ENCODE peak calls at places on chromosomes 1 and 21, in seven cellular contexts. One of them, this sample, is unnamed.

GRCh38 chr1:229631148-229631547 is 5.1 kb downstream of the URB2 start:
- DNase-seq in nucleus accumbens: no peak
- DNase-seq in NCI-H2029 treated with DMSO at 0.1 percent for 48 hours: no peak
- DNase-seq in cardiac fibroblast: no peak
- DNase-seq in activated CD4-positive, alpha-beta memory T cell treated with anti-CD3 and anti-CD28 coated beads, Interleukin-2, amount 10 ng/mL, durations not matched to agents 7 days and 5 days: no peak
- DNase-seq in NCI-H1092 treated with DMSO at 0.1 percent for 48 hours: no peak
- DNase-seq in H54: no peak
- DNase-seq in this sample: no peak

GRCh38 chr1:228830185-228830953 is 95.1 kb downstream of the RHOU start:
- DNase-seq in activated CD4-positive, alpha-beta memory T cell treated with anti-CD3 and anti-CD28 coated beads, Interleukin-2, amount 10 ng/mL, durations not matched to agents 7 days and 5 days: no peak
- DNase-seq in NCI-H2029 treated with DMSO at 0.1 percent for 48 hours: no peak
- DNase-seq in nucleus accumbens: peak
- DNase-seq in NCI-H1092 treated with DMSO at 0.1 percent for 48 hours: no peak
- DNase-seq in H54: no peak
- DNase-seq in cardiac fibroblast: no peak
- DNase-seq in this sample: peak

GRCh38 chr1:158101944-158102343 is 78.8 kb upstream of the CD1D start:
- DNase-seq in H54: peak
- DNase-seq in NCI-H2029 treated with DMSO at 0.1 percent for 48 hours: no peak
- DNase-seq in cardiac fibroblast: no peak
- DNase-seq in nucleus accumbens: no peak
- DNase-seq in NCI-H1092 treated with DMSO at 0.1 percent for 48 hours: no peak
- DNase-seq in activated CD4-positive, alpha-beta memory T cell treated with anti-CD3 and anti-CD28 coated beads, Interleukin-2, amount 10 ng/mL, durations not matched to agents 7 days and 5 days: no peak
- DNase-seq in this sample: peak

GRCh38 chr1:4380564-4381168 is 273.7 kb upstream of the AJAP1 start:
- DNase-seq in nucleus accumbens: no peak
- DNase-seq in H54: no peak
- DNase-seq in cardiac fibroblast: no peak
- DNase-seq in activated CD4-positive, alpha-beta memory T cell treated with anti-CD3 and anti-CD28 coated beads, Interleukin-2, amount 10 ng/mL, durations not matched to agents 7 days and 5 days: no peak
- DNase-seq in NCI-H2029 treated with DMSO at 0.1 percent for 48 hours: no peak
- DNase-seq in NCI-H1092 treated with DMSO at 0.1 percent for 48 hours: no peak
- DNase-seq in this sample: no peak

GRCh38 chr1:32933742-32934322 is 30.8 kb downstream of the RNF19B start:
- DNase-seq in cardiac fibroblast: peak
- DNase-seq in nucleus accumbens: no peak
- DNase-seq in NCI-H1092 treated with DMSO at 0.1 percent for 48 hours: no peak
- DNase-seq in activated CD4-positive, alpha-beta memory T cell treated with anti-CD3 and anti-CD28 coated beads, Interleukin-2, amount 10 ng/mL, durations not matched to agents 7 days and 5 days: no peak
- DNase-seq in NCI-H2029 treated with DMSO at 0.1 percent for 48 hours: no peak
- DNase-seq in H54: no peak
- DNase-seq in this sample: peak

GRCh38 chr1:50637460-50637859 is 214.2 kb upstream of the DMRTA2 start:
- DNase-seq in NCI-H1092 treated with DMSO at 0.1 percent for 48 hours: no peak
- DNase-seq in H54: no peak
- DNase-seq in cardiac fibroblast: no peak
- DNase-seq in nucleus accumbens: no peak
- DNase-seq in activated CD4-positive, alpha-beta memory T cell treated with anti-CD3 and anti-CD28 coated beads, Interleukin-2, amount 10 ng/mL, durations not matched to agents 7 days and 5 days: no peak
- DNase-seq in NCI-H2029 treated with DMSO at 0.1 percent for 48 hours: no peak
- DNase-seq in this sample: no peak

GRCh38 chr1:201602413-201603265 is 63.7 kb downstream of the NAV1 start:
- DNase-seq in nucleus accumbens: peak
- DNase-seq in H54: peak
- DNase-seq in NCI-H1092 treated with DMSO at 0.1 percent for 48 hours: no peak
- DNase-seq in cardiac fibroblast: peak
- DNase-seq in activated CD4-positive, alpha-beta memory T cell treated with anti-CD3 and anti-CD28 coated beads, Interleukin-2, amount 10 ng/mL, durations not matched to agents 7 days and 5 days: no peak
- DNase-seq in NCI-H2029 treated with DMSO at 0.1 percent for 48 hours: no peak
- DNase-seq in this sample: peak

GRCh38 chr1:116166655-116167054 is 55.5 kb downstream of the MAB21L3 start:
- DNase-seq in NCI-H1092 treated with DMSO at 0.1 percent for 48 hours: no peak
- DNase-seq in cardiac fibroblast: no peak
- DNase-seq in H54: no peak
- DNase-seq in nucleus accumbens: no peak
- DNase-seq in NCI-H2029 treated with DMSO at 0.1 percent for 48 hours: no peak
- DNase-seq in activated CD4-positive, alpha-beta memory T cell treated with anti-CD3 and anti-CD28 coated beads, Interleukin-2, amount 10 ng/mL, durations not matched to agents 7 days and 5 days: no peak
- DNase-seq in this sample: no peak

GRCh38 chr1:154720328-154721301 is 112.6 kb upstream of the ADAR start:
- DNase-seq in activated CD4-positive, alpha-beta memory T cell treated with anti-CD3 and anti-CD28 coated beads, Interleukin-2, amount 10 ng/mL, durations not matched to agents 7 days and 5 days: no peak
- DNase-seq in NCI-H2029 treated with DMSO at 0.1 percent for 48 hours: no peak
- DNase-seq in NCI-H1092 treated with DMSO at 0.1 percent for 48 hours: no peak
- DNase-seq in nucleus accumbens: no peak
- DNase-seq in H54: no peak
- DNase-seq in cardiac fibroblast: no peak
- DNase-seq in this sample: no peak

GRCh38 chr1:153790996-153791855 is 16.0 kb downstream of the SLC27A3 start:
- DNase-seq in nucleus accumbens: no peak
- DNase-seq in cardiac fibroblast: peak
- DNase-seq in NCI-H2029 treated with DMSO at 0.1 percent for 48 hours: no peak
- DNase-seq in activated CD4-positive, alpha-beta memory T cell treated with anti-CD3 and anti-CD28 coated beads, Interleukin-2, amount 10 ng/mL, durations not matched to agents 7 days and 5 days: no peak
- DNase-seq in NCI-H1092 treated with DMSO at 0.1 percent for 48 hours: no peak
- DNase-seq in H54: no peak
- DNase-seq in this sample: no peak

GRCh38 chr1:155322953-155323728 is 2.4 kb downstream of the RUSC1 start:
- DNase-seq in NCI-H2029 treated with DMSO at 0.1 percent for 48 hours: peak
- DNase-seq in cardiac fibroblast: peak
- DNase-seq in nucleus accumbens: peak
- DNase-seq in H54: peak
- DNase-seq in NCI-H1092 treated with DMSO at 0.1 percent for 48 hours: peak
- DNase-seq in activated CD4-positive, alpha-beta memory T cell treated with anti-CD3 and anti-CD28 coated beads, Interleukin-2, amount 10 ng/mL, durations not matched to agents 7 days and 5 days: peak
- DNase-seq in this sample: peak

GRCh38 chr1:47031585-47031984 is 8.1 kb downstream of the CYP4X1 start:
- DNase-seq in activated CD4-positive, alpha-beta memory T cell treated with anti-CD3 and anti-CD28 coated beads, Interleukin-2, amount 10 ng/mL, durations not matched to agents 7 days and 5 days: no peak
- DNase-seq in H54: no peak
- DNase-seq in cardiac fibroblast: peak
- DNase-seq in NCI-H2029 treated with DMSO at 0.1 percent for 48 hours: no peak
- DNase-seq in NCI-H1092 treated with DMSO at 0.1 percent for 48 hours: no peak
- DNase-seq in nucleus accumbens: no peak
- DNase-seq in this sample: no peak

GRCh38 chr1:152325111-152325510 is at the start of gene FLG:
- DNase-seq in cardiac fibroblast: no peak
- DNase-seq in NCI-H2029 treated with DMSO at 0.1 percent for 48 hours: no peak
- DNase-seq in H54: no peak
- DNase-seq in NCI-H1092 treated with DMSO at 0.1 percent for 48 hours: no peak
- DNase-seq in nucleus accumbens: no peak
- DNase-seq in activated CD4-positive, alpha-beta memory T cell treated with anti-CD3 and anti-CD28 coated beads, Interleukin-2, amount 10 ng/mL, durations not matched to agents 7 days and 5 days: no peak
- DNase-seq in this sample: no peak

GRCh38 chr1:215243275-215244054 is 160.9 kb downstream of the KCNK2 start:
- DNase-seq in H54: no peak
- DNase-seq in NCI-H1092 treated with DMSO at 0.1 percent for 48 hours: no peak
- DNase-seq in nucleus accumbens: no peak
- DNase-seq in NCI-H2029 treated with DMSO at 0.1 percent for 48 hours: no peak
- DNase-seq in cardiac fibroblast: peak
- DNase-seq in activated CD4-positive, alpha-beta memory T cell treated with anti-CD3 and anti-CD28 coated beads, Interleukin-2, amount 10 ng/mL, durations not matched to agents 7 days and 5 days: no peak
- DNase-seq in this sample: no peak

GRCh38 chr21:43273708-43274021 is 104.9 kb downstream of the CRYAA start:
- DNase-seq in NCI-H2029 treated with DMSO at 0.1 percent for 48 hours: no peak
- DNase-seq in nucleus accumbens: no peak
- DNase-seq in cardiac fibroblast: no peak
- DNase-seq in NCI-H1092 treated with DMSO at 0.1 percent for 48 hours: no peak
- DNase-seq in H54: no peak
- DNase-seq in activated CD4-positive, alpha-beta memory T cell treated with anti-CD3 and anti-CD28 coated beads, Interleukin-2, amount 10 ng/mL, durations not matched to agents 7 days and 5 days: no peak
- DNase-seq in this sample: no peak

GRCh38 chr1:182193908-182194550 is 132.5 kb upstream of the ZNF648 start:
- DNase-seq in nucleus accumbens: no peak
- DNase-seq in cardiac fibroblast: no peak
- DNase-seq in NCI-H1092 treated with DMSO at 0.1 percent for 48 hours: no peak
- DNase-seq in H54: no peak
- DNase-seq in NCI-H2029 treated with DMSO at 0.1 percent for 48 hours: no peak
- DNase-seq in activated CD4-positive, alpha-beta memory T cell treated with anti-CD3 and anti-CD28 coated beads, Interleukin-2, amount 10 ng/mL, durations not matched to agents 7 days and 5 days: no peak
- DNase-seq in this sample: no peak

GRCh38 chr1:222283147-222283768 is 264.6 kb downstream of the HHIPL2 start:
- DNase-seq in activated CD4-positive, alpha-beta memory T cell treated with anti-CD3 and anti-CD28 coated beads, Interleukin-2, amount 10 ng/mL, durations not matched to agents 7 days and 5 days: no peak
- DNase-seq in H54: peak
- DNase-seq in NCI-H2029 treated with DMSO at 0.1 percent for 48 hours: no peak
- DNase-seq in nucleus accumbens: no peak
- DNase-seq in NCI-H1092 treated with DMSO at 0.1 percent for 48 hours: no peak
- DNase-seq in cardiac fibroblast: peak
- DNase-seq in this sample: peak

GRCh38 chr1:48329489-48329888 is 107.0 kb downstream of the SLC5A9 start:
- DNase-seq in NCI-H2029 treated with DMSO at 0.1 percent for 48 hours: no peak
- DNase-seq in activated CD4-positive, alpha-beta memory T cell treated with anti-CD3 and anti-CD28 coated beads, Interleukin-2, amount 10 ng/mL, durations not matched to agents 7 days and 5 days: no peak
- DNase-seq in nucleus accumbens: no peak
- DNase-seq in cardiac fibroblast: peak
- DNase-seq in H54: no peak
- DNase-seq in NCI-H1092 treated with DMSO at 0.1 percent for 48 hours: no peak
- DNase-seq in this sample: no peak

GRCh38 chr1:116390195-116390594 is 17.2 kb downstream of the ATP1A1 start:
- DNase-seq in NCI-H2029 treated with DMSO at 0.1 percent for 48 hours: no peak
- DNase-seq in activated CD4-positive, alpha-beta memory T cell treated with anti-CD3 and anti-CD28 coated beads, Interleukin-2, amount 10 ng/mL, durations not matched to agents 7 days and 5 days: peak
- DNase-seq in NCI-H1092 treated with DMSO at 0.1 percent for 48 hours: no peak
- DNase-seq in H54: no peak
- DNase-seq in nucleus accumbens: no peak
- DNase-seq in cardiac fibroblast: no peak
- DNase-seq in this sample: no peak

GRCh38 chr1:154326546-154327465 is 1.5 kb downstream of the ATP8B2 start:
- DNase-seq in NCI-H1092 treated with DMSO at 0.1 percent for 48 hours: no peak
- DNase-seq in nucleus accumbens: no peak
- DNase-seq in activated CD4-positive, alpha-beta memory T cell treated with anti-CD3 and anti-CD28 coated beads, Interleukin-2, amount 10 ng/mL, durations not matched to agents 7 days and 5 days: peak
- DNase-seq in NCI-H2029 treated with DMSO at 0.1 percent for 48 hours: no peak
- DNase-seq in H54: peak
- DNase-seq in cardiac fibroblast: peak
- DNase-seq in this sample: peak

GRCh38 chr1:201214886-201215285 is 24.3 kb downstream of the IGFN1 start:
- DNase-seq in cardiac fibroblast: no peak
- DNase-seq in activated CD4-positive, alpha-beta memory T cell treated with anti-CD3 and anti-CD28 coated beads, Interleukin-2, amount 10 ng/mL, durations not matched to agents 7 days and 5 days: no peak
- DNase-seq in NCI-H1092 treated with DMSO at 0.1 percent for 48 hours: no peak
- DNase-seq in H54: no peak
- DNase-seq in NCI-H2029 treated with DMSO at 0.1 percent for 48 hours: no peak
- DNase-seq in nucleus accumbens: no peak
- DNase-seq in this sample: no peak

GRCh38 chr1:20370628-20371200 is 80.0 kb downstream of the VWA5B1 start:
- DNase-seq in NCI-H1092 treated with DMSO at 0.1 percent for 48 hours: peak
- DNase-seq in activated CD4-positive, alpha-beta memory T cell treated with anti-CD3 and anti-CD28 coated beads, Interleukin-2, amount 10 ng/mL, durations not matched to agents 7 days and 5 days: no peak
- DNase-seq in H54: no peak
- DNase-seq in NCI-H2029 treated with DMSO at 0.1 percent for 48 hours: no peak
- DNase-seq in nucleus accumbens: no peak
- DNase-seq in cardiac fibroblast: no peak
- DNase-seq in this sample: peak

GRCh38 chr1:223733898-223734852 is 21.8 kb downstream of the CAPN2 start:
- DNase-seq in activated CD4-positive, alpha-beta memory T cell treated with anti-CD3 and anti-CD28 coated beads, Interleukin-2, amount 10 ng/mL, durations not matched to agents 7 days and 5 days: no peak
- DNase-seq in cardiac fibroblast: no peak
- DNase-seq in H54: no peak
- DNase-seq in NCI-H1092 treated with DMSO at 0.1 percent for 48 hours: no peak
- DNase-seq in NCI-H2029 treated with DMSO at 0.1 percent for 48 hours: no peak
- DNase-seq in nucleus accumbens: peak
- DNase-seq in this sample: no peak

GRCh38 chr1:160219062-160219929 is 14.1 kb downstream of the PEA15 start:
- DNase-seq in H54: peak
- DNase-seq in cardiac fibroblast: peak
- DNase-seq in NCI-H2029 treated with DMSO at 0.1 percent for 48 hours: no peak
- DNase-seq in NCI-H1092 treated with DMSO at 0.1 percent for 48 hours: peak
- DNase-seq in nucleus accumbens: peak
- DNase-seq in activated CD4-positive, alpha-beta memory T cell treated with anti-CD3 and anti-CD28 coated beads, Interleukin-2, amount 10 ng/mL, durations not matched to agents 7 days and 5 days: no peak
- DNase-seq in this sample: peak

This sample was measured in NCI-H69.